ENCODE peak calls at places on chromosomes 6 and 20, in five cellular contexts. J is PC-3, R is breast epithelium, Q is dorsolateral prefrontal cortex, V is sigmoid colon. Y is an unnamed sample.

GRCh38 chr6:411402-412145 is 20.0 kb downstream of the IRF4 start:
- DNase-seq in J (peak), R (no peak), V (no peak), Q (no peak), Y (no peak)

GRCh38 chr20:50274570-50275430 is 84.2 kb downstream of the CEBPB start:
- DNase-seq in V (peak), J (no peak), Q (peak), R (no peak), Y (peak)

GRCh38 chr6:150606258-150607043 is 6.8 kb downstream of the PLEKHG1 start:
- DNase-seq in J (no peak), R (no peak), Q (no peak), V (no peak), Y (no peak)

GRCh38 chr6:41984623-41985022 is 43.0 kb upstream of the CCND3 start:
- DNase-seq in Q (no peak), R (no peak), J (no peak), V (no peak), Y (no peak)

GRCh38 chr20:8215516-8215915 is 83.5 kb downstream of the PLCB1 start:
- DNase-seq in J (no peak), R (no peak), Q (no peak), V (peak), Y (no peak)

GRCh38 chr6:46719099-46719498 is 16.1 kb downstream of the PLA2G7 start:
- DNase-seq in Q (no peak), R (no peak), V (no peak), J (peak), Y (peak)

GRCh38 chr20:11766961-11767360 is 150.7 kb upstream of the BTBD3 start:
- DNase-seq in V (no peak), R (no peak), J (peak), Q (no peak), Y (no peak)

GRCh38 chr6:119308048-119308570 is 41.5 kb downstream of the MAN1A1 start:
- DNase-seq in R (no peak), J (peak), Q (no peak), V (no peak), Y (no peak)

GRCh38 chr20:50675671-50676376 is 15.5 kb downstream of the RIPOR3 start:
- DNase-seq in R (no peak), J (no peak), V (no peak), Q (no peak), Y (no peak)

GRCh38 chr6:125986956-125987617 is 747 bp downstream of the TRMT11 start:
- DNase-seq in R (no peak), J (peak), V (no peak), Q (no peak), Y (no peak)

GRCh38 chr20:324177-325042 is 942 bp upstream of the SOX12 start:
- DNase-seq in R (peak), J (peak), Q (peak), V (peak), Y (peak)

GRCh38 chr20:9408422-9409300 is 105.7 kb upstream of the LAMP5 start:
- DNase-seq in V (no peak), R (no peak), J (peak), Q (no peak), Y (no peak)

GRCh38 chr6:108673602-108674001 is 112.9 kb downstream of the FOXO3 start:
- DNase-seq in Q (no peak), R (no peak), V (no peak), J (peak), Y (no peak)

GRCh38 chr6:21507811-21508210 is 85.7 kb upstream of the SOX4 start:
- DNase-seq in V (no peak), R (no peak), J (peak), Q (no peak), Y (no peak)

GRCh38 chr20:53828673-53829085 is 235.0 kb upstream of the ZNF217 start:
- DNase-seq in R (no peak), Q (no peak), J (peak), V (peak), Y (no peak)

GRCh38 chr6:161318456-161318855 is 44.6 kb upstream of the AGPAT4 start:
- DNase-seq in V (no peak), R (no peak), J (no peak), Q (peak), Y (no peak)

GRCh38 chr6:166456360-166457156 is 73.8 kb upstream of the MPC1 start:
- DNase-seq in R (no peak), V (no peak), J (peak), Q (no peak), Y (no peak)

GRCh38 chr6:31009731-31010130 is 543 bp upstream of the MUC22 start:
- DNase-seq in J (peak), V (no peak), Q (no peak), R (no peak), Y (no peak)

GRCh38 chr6:31575335-31575901 is at the start of gene TNF:
- DNase-seq in Q (no peak), J (no peak), V (peak), R (no peak), Y (no peak)

GRCh38 chr6:52976591-52977035 is 18.5 kb downstream of the GSTA4 start:
- DNase-seq in J (no peak), R (no peak), Q (no peak), V (no peak), Y (no peak)

GRCh38 chr6:21193790-21194189 is 399.8 kb upstream of the SOX4 start:
- DNase-seq in V (no peak), J (no peak), Q (no peak), R (no peak), Y (no peak)

GRCh38 chr6:90464507-90464906 is 122.4 kb downstream of the MAP3K7 start:
- DNase-seq in R (no peak), V (no peak), J (no peak), Q (no peak), Y (no peak)

GRCh38 chr6:5190467-5190866 is 70.3 kb downstream of the LYRM4 start:
- DNase-seq in V (no peak), J (peak), Q (no peak), R (no peak), Y (no peak)

GRCh38 chr6:106069478-106069877 is 16.7 kb upstream of the PRDM1 start:
- DNase-seq in R (no peak), Q (no peak), V (no peak), J (peak), Y (no peak)

GRCh38 chr6:112086744-112087135 is 542 bp downstream of the TUBE1 start:
- DNase-seq in Q (no peak), J (peak), V (no peak), R (no peak), Y (no peak)

GRCh38 chr6:116073765-116074450 is 13.2 kb upstream of the FRK start:
- DNase-seq in R (no peak), Q (no peak), V (no peak), J (peak), Y (no peak)

GRCh38 chr20:48983423-48984400 is 62.2 kb downstream of the ARFGEF2 start:
- DNase-seq in Q (no peak), R (no peak), V (no peak), J (peak), Y (no peak)

GRCh38 chr6:165566088-165566828 is 96.8 kb downstream of the PDE10A start:
- DNase-seq in V (no peak), J (no peak), Q (no peak), R (no peak), Y (no peak)

GRCh38 chr6:70884074-70884983 is 72.5 kb downstream of the B3GAT2 start:
- DNase-seq in Q (peak), J (peak), V (peak), R (no peak), Y (no peak)

GRCh38 chr6:49072146-49072545 is 390.9 kb downstream of the MMUT start:
- DNase-seq in J (no peak), V (no peak), R (no peak), Q (no peak), Y (no peak)

GRCh38 chr20:9298906-9299305 is 215.5 kb upstream of the LAMP5 start:
- DNase-seq in R (no peak), Q (no peak), V (no peak), J (peak), Y (no peak)

GRCh38 chr20:24989162-24989561 is 3.4 kb downstream of the APMAP start:
- DNase-seq in J (no peak), R (no peak), V (peak), Q (peak), Y (no peak)

GRCh38 chr20:24987873-24988835 is 4.4 kb downstream of the APMAP start:
- DNase-seq in Q (peak), V (peak), J (no peak), R (no peak), Y (no peak)

GRCh38 chr20:24991897-24992419 is 593 bp downstream of the APMAP start:
- DNase-seq in Q (peak), R (no peak), V (peak), J (peak), Y (no peak)

GRCh38 chr20:24992420-24993205 is at the start of gene APMAP:
- DNase-seq in Q (peak), R (peak), J (peak), V (peak), Y (peak)

GRCh38 chr20:24990810-24991252 is 1.7 kb downstream of the APMAP start:
- DNase-seq in V (peak), R (no peak), Q (peak), J (no peak), Y (no peak)
- H3K4me3 ChIP-seq in V (no peak), R (peak), Q (peak), J (peak), Y (no peak)

GRCh38 chr6:11146117-11146826 is 34.7 kb upstream of the ERVFRD-1 start:
- DNase-seq in V (no peak), J (no peak), R (no peak), Q (no peak), Y (no peak)
- H3K27ac ChIP-seq in V (no peak), J (no peak), R (no peak), Q (no peak), Y (no peak)

GRCh38 chr6:7726416-7727149 is 684 bp downstream of the BMP6 start:
- DNase-seq in J (peak), R (no peak), Q (no peak), V (no peak), Y (no peak)

GRCh38 chr6:7730003-7730402 is 4.1 kb downstream of the BMP6 start:
- DNase-seq in V (no peak), R (no peak), Q (no peak), J (peak), Y (no peak)

GRCh38 chr6:7728855-7729590 is 3.1 kb downstream of the BMP6 start:
- DNase-seq in Q (no peak), R (no peak), V (no peak), J (peak), Y (no peak)

GRCh38 chr6:7727150-7727950 is 1.5 kb downstream of the BMP6 start:
- DNase-seq in V (no peak), R (no peak), Q (no peak), J (peak), Y (no peak)

GRCh38 chr6:7727951-7728854 is 2.3 kb downstream of the BMP6 start:
- DNase-seq in Q (no peak), R (no peak), J (peak), V (no peak), Y (no peak)
- H3K4me3 ChIP-seq in Q (peak), R (peak), J (peak), V (peak), Y (peak)

GRCh38 chr6:27442932-27443331 is 30.0 kb downstream of the ZNF184 start:
- DNase-seq in J (no peak), R (no peak), V (no peak), Q (no peak), Y (no peak)

GRCh38 chr6:27439371-27439770 is 33.5 kb downstream of the ZNF184 start:
- DNase-seq in V (no peak), J (no peak), Q (no peak), R (no peak), Y (no peak)

GRCh38 chr6:27441001-27441400 is 31.9 kb downstream of the ZNF184 start:
- DNase-seq in V (no peak), R (no peak), J (no peak), Q (no peak), Y (no peak)
- H3K27ac ChIP-seq in V (no peak), R (no peak), J (no peak), Q (no peak), Y (no peak)

GRCh38 chr6:27334141-27334540 is 22.1 kb upstream of the POM121L2 start:
- DNase-seq in R (no peak), Q (no peak), J (no peak), V (no peak), Y (no peak)
- H3K4me3 ChIP-seq in R (no peak), Q (no peak), J (peak), V (no peak), Y (no peak)

GRCh38 chr6:148985499-148985898 is 238.7 kb downstream of the UST start:
- DNase-seq in V (no peak), R (no peak), Q (no peak), J (no peak), Y (no peak)

GRCh38 chr6:148983366-148983765 is 236.5 kb downstream of the UST start:
- DNase-seq in R (no peak), V (no peak), Q (no peak), J (no peak), Y (no peak)

GRCh38 chr6:148986608-148987007 is 239.8 kb downstream of the UST start:
- DNase-seq in R (no peak), Q (no peak), V (no peak), J (no peak), Y (no peak)

GRCh38 chr6:148983986-148984385 is 237.2 kb downstream of the UST start:
- DNase-seq in Q (no peak), V (no peak), R (no peak), J (no peak), Y (no peak)

DNA sequence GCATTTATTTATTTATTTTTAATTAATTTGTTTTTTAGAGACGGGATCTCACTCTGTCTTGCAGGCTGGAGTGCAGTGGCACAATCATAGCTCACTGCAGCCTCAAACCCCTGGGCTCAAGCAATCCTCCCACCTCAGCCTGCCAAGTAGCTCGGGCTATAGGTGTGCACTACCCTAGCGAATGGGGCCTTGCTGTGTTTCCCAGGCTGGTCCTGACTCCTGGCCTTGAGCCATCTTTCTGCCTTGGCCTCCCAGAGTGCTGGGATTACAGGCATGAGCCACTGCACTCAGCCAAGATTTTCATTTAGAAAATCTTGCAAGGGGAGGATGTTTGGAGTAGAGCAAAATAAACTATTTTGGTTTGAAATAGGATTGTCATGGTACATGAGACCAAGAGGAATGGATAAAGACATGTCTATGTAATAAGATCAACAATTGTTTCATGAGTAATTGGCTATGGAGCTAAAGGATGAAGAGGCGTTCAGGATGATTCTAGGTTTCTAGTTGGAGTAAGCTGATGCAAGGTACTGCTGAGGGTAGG is 237.8 kb downstream of the UST start:
- DNase-seq in R (no peak), V (no peak), J (no peak), Q (no peak), Y (no peak)
- H3K27ac ChIP-seq in R (no peak), V (no peak), J (no peak), Q (no peak), Y (no peak)

DNA sequence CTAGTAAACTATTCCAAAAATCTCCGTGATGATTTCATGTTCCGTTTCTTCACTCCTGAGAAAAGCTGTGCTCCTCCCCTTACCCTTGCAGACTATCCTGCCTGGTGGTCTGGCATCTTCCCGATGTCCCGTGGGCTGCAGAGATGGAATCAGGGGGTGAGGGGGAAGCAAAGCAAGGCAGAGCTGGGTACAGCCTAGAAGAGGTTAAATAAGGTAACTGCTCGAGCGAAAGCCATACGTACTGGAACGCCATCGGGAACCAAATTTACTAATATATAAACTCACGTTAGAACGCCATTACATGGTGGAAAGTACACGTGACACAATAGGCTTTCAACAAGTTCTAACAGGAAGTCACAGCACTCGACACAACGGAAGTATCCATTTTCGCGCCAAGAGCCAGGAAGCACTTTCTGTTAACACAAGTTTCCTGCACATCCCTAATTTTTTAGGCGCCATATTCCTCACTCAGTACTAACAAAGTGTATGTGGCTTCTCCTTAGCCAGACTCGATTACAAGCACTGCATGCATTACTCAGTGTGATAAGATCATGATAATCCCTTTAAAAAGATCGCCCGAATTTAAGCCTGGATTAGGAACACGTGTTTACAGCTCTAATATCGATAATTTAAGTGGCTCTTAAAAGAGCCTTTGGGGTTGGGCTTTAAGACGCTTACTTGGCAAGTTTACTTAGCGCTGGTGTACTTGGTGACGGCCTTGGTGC is 101.6 kb upstream of the PRSS16 start:
- DNase-seq in Q (peak), J (peak), R (peak), V (peak), Y (no peak)
- H3K4me3 ChIP-seq in Q (peak), J (peak), R (peak), V (peak), Y (peak)

Y was measured in RWPE2.